ENCODE peak calls at places on chromosomes 16 and 17, in eight cellular contexts. S, E, R, V, A, F, M and O are unnamed samples.

GRCh38 chr17:61452301-61453290 is at the start of gene TBX4:
- DNase-seq in S (no peak), E (no peak), R (peak), V (no peak), A (no peak), F (no peak), M (no peak), O (no peak)

GRCh38 chr17:82649501-82650261 is 1.4 kb upstream of the WDR45B start:
- DNase-seq in S (no peak), E (no peak), R (no peak), V (no peak), A (no peak), F (no peak), M (no peak), O (no peak)

GRCh38 chr16:14289692-14290340 is 218.7 kb downstream of the MRTFB start:
- DNase-seq in S (peak), E (peak), R (peak), V (no peak), A (no peak), F (peak), M (no peak), O (peak)

GRCh38 chr17:41992576-41992975 is 24.7 kb downstream of the DNAJC7 start:
- DNase-seq in S (no peak), E (no peak), R (no peak), V (no peak), A (no peak), F (no peak), M (no peak), O (no peak)

GRCh38 chr16:12391974-12392373 is 411.7 kb downstream of the CPPED1 start:
- DNase-seq in S (no peak), E (no peak), R (no peak), V (no peak), A (no peak), F (no peak), M (no peak), O (no peak)

GRCh38 chr17:44518032-44518431 is 14.8 kb upstream of the GPATCH8 start:
- DNase-seq in S (no peak), E (no peak), R (no peak), V (no peak), A (no peak), F (no peak), M (no peak), O (no peak)

GRCh38 chr16:53282975-53283946 is 151.0 kb upstream of the RBL2 start:
- DNase-seq in S (peak), E (peak), R (no peak), V (no peak), A (peak), F (peak), M (no peak), O (no peak)

GRCh38 chr16:22356930-22357634 is 17.3 kb downstream of the CDR2 start:
- DNase-seq in S (no peak), E (no peak), R (no peak), V (no peak), A (no peak), F (no peak), M (no peak), O (no peak)

GRCh38 chr17:80476877-80477646 is 655 bp upstream of the NPTX1 start:
- DNase-seq in S (no peak), E (no peak), R (no peak), V (no peak), A (no peak), F (no peak), M (no peak), O (no peak)

GRCh38 chr17:68459030-68459376 is 1.7 kb upstream of the WIPI1 start:
- DNase-seq in S (no peak), E (no peak), R (no peak), V (no peak), A (no peak), F (no peak), M (no peak), O (no peak)
- H3K4me3 ChIP-seq in S (no peak), E (no peak), R (no peak), V (no peak), A (no peak), F (no peak), M (no peak), O (no peak)

GRCh38 chr16:23838485-23839142 is 2.8 kb downstream of the PRKCB start:
- DNase-seq in S (peak), E (no peak), R (no peak), V (no peak), A (no peak), F (no peak), M (no peak), O (no peak)
- H3K4me3 ChIP-seq in S (no peak), E (no peak), R (no peak), V (no peak), A (no peak), F (no peak), M (no peak), O (no peak)

GRCh38 chr16:3001316-3001715 is 11.4 kb upstream of the CLDN9 start:
- DNase-seq in S (no peak), E (no peak), R (no peak), V (no peak), A (no peak), F (no peak), M (no peak), O (no peak)

GRCh38 chr16:3000540-3000939 is 12.2 kb upstream of the CLDN9 start:
- DNase-seq in S (no peak), E (no peak), R (no peak), V (no peak), A (no peak), F (no peak), M (no peak), O (no peak)

GRCh38 chr16:3004781-3005284 is 7.9 kb upstream of the CLDN9 start:
- DNase-seq in S (peak), E (peak), R (peak), V (no peak), A (no peak), F (peak), M (no peak), O (no peak)

GRCh38 chr16:3004319-3004718 is 8.4 kb upstream of the CLDN9 start:
- DNase-seq in S (peak), E (no peak), R (peak), V (no peak), A (no peak), F (peak), M (no peak), O (no peak)

DNA sequence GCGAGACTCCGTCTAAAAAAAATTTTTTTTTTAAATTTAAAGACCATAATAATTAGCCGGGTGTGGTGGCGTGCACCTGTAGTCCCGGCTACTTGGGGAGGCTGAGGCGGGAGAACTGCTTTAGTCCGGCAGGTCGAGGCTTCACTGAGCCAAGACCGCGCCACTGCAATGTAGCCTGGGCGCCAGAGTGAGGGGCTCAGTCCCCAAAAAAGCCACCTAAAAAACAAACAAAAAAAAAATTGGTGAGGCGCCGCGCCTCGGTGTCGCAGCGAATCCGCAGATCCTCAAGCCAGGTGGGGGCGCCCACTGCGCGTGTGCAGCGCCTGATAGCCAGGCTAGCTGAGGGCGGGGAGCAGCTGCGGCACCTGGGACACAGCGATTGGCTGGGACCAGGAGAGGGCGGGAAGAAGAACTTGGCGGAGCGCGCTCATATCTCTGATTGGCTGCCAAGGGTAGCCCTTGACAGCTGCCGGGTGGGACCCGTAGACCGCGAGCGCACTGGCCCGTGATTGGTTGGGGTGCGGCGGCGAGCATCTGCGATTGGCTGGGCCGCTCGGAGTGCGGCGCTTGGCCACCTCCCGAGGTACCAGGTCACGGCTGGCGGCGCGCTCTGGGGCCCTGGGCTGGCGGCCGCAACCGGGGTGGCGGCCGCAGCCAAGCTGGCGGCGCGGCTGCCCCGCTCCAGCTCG is 9.0 kb upstream of the CLDN9 start:
- DNase-seq in S (peak), E (peak), R (peak), V (peak), A (peak), F (peak), M (peak), O (peak)
- H3K4me3 ChIP-seq in S (peak), E (peak), R (peak), V (no peak), A (no peak), F (no peak), M (no peak), O (no peak)

DNA sequence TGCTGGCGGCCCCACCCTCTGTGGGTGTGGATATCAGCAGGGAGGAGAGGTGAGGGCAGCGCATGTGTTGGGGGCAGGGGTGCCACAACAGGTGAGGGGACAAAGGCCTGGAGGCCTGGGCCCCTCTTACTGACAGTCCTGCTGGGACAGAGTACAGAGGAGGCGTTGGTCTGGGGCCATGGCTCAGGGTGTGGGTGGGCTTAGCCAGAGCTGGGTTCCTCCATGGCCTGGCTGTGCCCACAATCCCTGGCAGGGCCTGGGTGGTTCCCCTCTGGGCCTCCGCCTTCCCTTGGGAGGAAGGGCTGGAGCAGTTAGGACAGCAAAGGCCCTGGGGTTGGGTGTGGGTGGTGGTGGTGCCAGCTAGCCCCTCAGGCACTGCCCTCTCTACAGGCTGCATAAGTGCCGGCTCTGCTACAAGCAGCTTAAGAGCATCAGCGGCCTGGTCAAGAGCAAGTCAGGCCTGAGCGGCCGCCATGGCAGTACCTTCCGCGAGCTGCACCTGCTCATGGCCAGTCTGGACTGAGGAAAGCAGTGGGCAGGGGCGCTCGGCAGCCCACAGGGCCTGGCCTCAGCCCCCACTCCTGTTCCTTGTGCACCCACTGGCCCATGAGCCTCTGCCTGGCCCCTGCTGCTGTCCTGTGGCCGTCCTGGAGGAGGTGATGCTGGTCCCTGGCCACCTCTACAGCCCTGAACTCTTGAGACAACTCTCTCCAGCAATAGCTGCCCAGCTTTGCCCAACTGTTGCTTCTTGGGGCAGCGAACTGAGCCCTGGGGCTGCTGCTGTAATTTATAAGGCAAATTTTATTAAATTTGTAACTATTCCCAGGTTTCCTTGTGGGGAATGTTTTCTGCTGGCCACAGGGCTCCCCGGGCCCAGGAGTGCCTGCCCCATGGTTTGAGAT is 21.1 kb downstream of the KATNB1 start:
- DNase-seq in S (no peak), E (no peak), R (no peak), V (no peak), A (no peak), F (no peak), M (no peak), O (no peak)
- H3K4me3 ChIP-seq in S (no peak), E (no peak), R (no peak), V (no peak), A (no peak), F (no peak), M (no peak), O (no peak)

GRCh38 chr17:30211371-30211770 is 24.1 kb downstream of the SLC6A4 start:
- DNase-seq in S (no peak), E (no peak), R (no peak), V (no peak), A (no peak), F (no peak), M (no peak), O (no peak)
- H3K4me3 ChIP-seq in S (no peak), E (no peak), R (no peak), V (no peak), A (no peak), F (no peak), M (no peak), O (no peak)